ENCODE peak calls at places on chromosomes 7 and 10, in ten cellular contexts. F is RCC 7860; G is SW480; A is NCI-H1092 treated with DMSO at 0.1 percent for 48 hours; E is CD4-positive, alpha-beta memory T cell; B is AG20443; O is right cardiac atrium; J is COR-L47; I is HEK293T; C is nephron progenitor cell. T is an unnamed sample.

GRCh38 chr7:32658034-32658944 is 163.0 kb downstream of the AVL9 start:
- DNase-seq in A (no peak), C (no peak), F (peak), G (peak), B (peak), E (no peak), O (peak), I (no peak), J (no peak), T (no peak)

GRCh38 chr10:118471863-118472262 is 123.6 kb downstream of the PRLHR start:
- DNase-seq in C (no peak), E (no peak), F (peak), J (no peak), B (peak), O (no peak), I (no peak), A (no peak), G (no peak), T (no peak)

GRCh38 chr10:109895095-109895818 is 28.1 kb downstream of the XPNPEP1 start:
- DNase-seq in J (no peak), I (no peak), B (peak), G (no peak), E (no peak), A (no peak), O (peak), C (no peak), F (no peak), T (peak)

GRCh38 chr7:128876586-128876977 is 13.9 kb downstream of the ATP6V1F start:
- DNase-seq in G (no peak), E (no peak), O (peak), A (no peak), C (no peak), B (no peak), F (no peak), I (no peak), J (no peak), T (peak)

GRCh38 chr10:116030576-116030975 is 242.4 kb downstream of the GFRA1 start:
- DNase-seq in I (no peak), A (no peak), O (no peak), G (no peak), F (no peak), J (no peak), C (no peak), E (no peak), B (no peak), T (no peak)

GRCh38 chr10:86594535-86594934 is 59.8 kb upstream of the OPN4 start:
- DNase-seq in G (peak), C (no peak), O (no peak), F (peak), E (no peak), J (no peak), B (no peak), A (no peak), I (no peak), T (no peak)

GRCh38 chr7:151017953-151018420 is 6.3 kb downstream of the ATG9B start:
- DNase-seq in C (peak), B (peak), I (peak), O (peak), F (no peak), E (peak), A (peak), G (no peak), J (peak), T (peak)

GRCh38 chr10:34565934-34566333 is 249.2 kb downstream of the PARD3 start:
- DNase-seq in A (no peak), J (no peak), F (no peak), C (no peak), E (no peak), G (no peak), I (no peak), O (no peak), B (peak), T (no peak)

GRCh38 chr10:101693701-101694055 is 1.3 kb downstream of the FBXW4 start:
- DNase-seq in J (no peak), C (no peak), G (peak), B (peak), A (peak), I (peak), E (no peak), O (no peak), F (peak), T (no peak)

GRCh38 chr10:31419394-31420063 is 100.5 kb downstream of the ZEB1 start:
- DNase-seq in I (no peak), E (no peak), A (no peak), G (no peak), F (peak), B (peak), C (no peak), J (no peak), O (peak), T (no peak)

GRCh38 chr7:17625038-17625437 is 315.3 kb downstream of the SNX13 start:
- DNase-seq in B (peak), E (no peak), A (no peak), I (no peak), F (peak), G (no peak), C (no peak), J (no peak), O (no peak), T (no peak)

GRCh38 chr7:75962607-75963382 is 31.6 kb downstream of the TMEM120A start:
- DNase-seq in E (no peak), B (peak), I (no peak), J (no peak), A (no peak), G (no peak), F (peak), C (no peak), O (peak), T (peak)

GRCh38 chr10:112834661-112835060 is 115.4 kb upstream of the TCF7L2 start:
- DNase-seq in A (peak), J (no peak), G (no peak), B (no peak), C (no peak), F (no peak), O (no peak), E (no peak), I (no peak), T (no peak)

GRCh38 chr7:110157631-110158362 is 933.1 kb upstream of the LRRN3 start:
- DNase-seq in B (no peak), G (no peak), I (no peak), F (no peak), O (no peak), J (no peak), E (no peak), C (no peak), A (no peak), T (no peak)

GRCh38 chr10:48981310-48981907 is 41.8 kb upstream of the LRRC18 start:
- DNase-seq in B (peak), G (peak), I (peak), F (peak), J (no peak), C (peak), E (no peak), O (peak), A (peak), T (peak)

GRCh38 chr10:61791216-61791615 is 110.3 kb upstream of the ARID5B start:
- DNase-seq in B (peak), I (no peak), J (no peak), E (no peak), C (no peak), F (no peak), A (no peak), G (no peak), O (no peak), T (no peak)

GRCh38 chr7:47559306-47560220 is 22.3 kb downstream of the TNS3 start:
- DNase-seq in A (no peak), E (no peak), F (no peak), G (no peak), I (no peak), O (no peak), C (no peak), J (no peak), B (no peak), T (no peak)

GRCh38 chr10:113820507-113820906 is 33.4 kb downstream of the DCLRE1A start:
- DNase-seq in C (peak), J (no peak), B (no peak), G (no peak), O (no peak), F (no peak), E (no peak), A (no peak), I (peak), T (no peak)

GRCh38 chr7:132666076-132666775 is 90.0 kb upstream of the PLXNA4 start:
- DNase-seq in G (no peak), O (no peak), I (no peak), A (no peak), F (peak), C (no peak), J (no peak), E (no peak), B (peak), T (no peak)

GRCh38 chr7:32154797-32155196 is 84.6 kb upstream of the PDE1C start:
- DNase-seq in I (no peak), C (no peak), G (no peak), F (peak), A (no peak), J (no peak), O (peak), B (peak), E (no peak), T (peak)

GRCh38 chr7:144723311-144723710 is 112.5 kb downstream of the TPK1 start:
- DNase-seq in G (no peak), I (no peak), B (no peak), O (no peak), A (no peak), F (no peak), C (no peak), E (no peak), J (no peak), T (no peak)

GRCh38 chr7:13802651-13803050 is 186.8 kb downstream of the ETV1 start:
- DNase-seq in G (no peak), F (no peak), I (no peak), O (no peak), E (no peak), C (no peak), A (no peak), B (no peak), J (no peak), T (no peak)

GRCh38 chr10:69901623-69902505 is 100.2 kb downstream of the COL13A1 start:
- DNase-seq in J (no peak), F (peak), C (peak), E (no peak), G (peak), I (peak), B (peak), A (peak), O (peak), T (peak)

GRCh38 chr7:137351941-137352340 is 8.4 kb upstream of the PTN start:
- DNase-seq in B (no peak), J (no peak), A (peak), I (no peak), G (no peak), E (no peak), F (no peak), C (no peak), O (no peak), T (no peak)

GRCh38 chr10:34994565-34995142 is 95.5 kb downstream of the CUL2 start:
- DNase-seq in J (no peak), O (no peak), G (peak), C (peak), B (peak), F (peak), A (peak), I (peak), E (peak), T (no peak)

GRCh38 chr10:59047180-59047579 is 129.3 kb upstream of the PHYHIPL start:
- DNase-seq in A (peak), C (no peak), O (no peak), F (no peak), J (peak), E (no peak), B (no peak), I (no peak), G (no peak), T (no peak)

GRCh38 chr10:124093076-124093773 is at the start of gene CHST15:
- DNase-seq in A (no peak), F (peak), B (peak), O (peak), I (peak), G (peak), C (peak), J (no peak), E (no peak), T (peak)

GRCh38 chr7:119802147-119802546 is 470.8 kb upstream of the KCND2 start:
- DNase-seq in F (no peak), I (no peak), O (no peak), B (no peak), J (no peak), C (no peak), A (no peak), G (no peak), E (no peak), T (no peak)

GRCh38 chr10:18607503-18607902 is 43.9 kb downstream of the NSUN6 start:
- DNase-seq in O (peak), C (no peak), G (no peak), A (no peak), J (no peak), F (peak), I (peak), B (peak), E (no peak), T (no peak)

GRCh38 chr10:5453749-5454489 is 41.6 kb downstream of the NET1 start:
- DNase-seq in C (no peak), J (no peak), G (no peak), E (no peak), A (no peak), I (no peak), B (no peak), F (no peak), O (no peak), T (no peak)

GRCh38 chr7:74606101-74606908 is 51.2 kb upstream of the GTF2I start:
- DNase-seq in C (peak), F (peak), A (peak), I (peak), E (no peak), G (peak), J (no peak), O (peak), B (peak), T (peak)

GRCh38 chr7:50475340-50475739 is 25.2 kb upstream of the FIGNL1 start:
- DNase-seq in G (no peak), A (peak), J (peak), B (no peak), I (no peak), F (no peak), C (no peak), O (no peak), E (no peak), T (no peak)

GRCh38 chr10:7861509-7862120 is 43.3 kb downstream of the TAF3 start:
- DNase-seq in I (no peak), A (no peak), F (no peak), C (no peak), O (no peak), B (no peak), E (no peak), J (no peak), G (peak), T (no peak)

GRCh38 chr10:72123616-72124015 is 35.3 kb upstream of the SPOCK2 start:
- DNase-seq in C (no peak), B (no peak), J (no peak), A (no peak), G (no peak), O (no peak), F (no peak), I (no peak), E (no peak), T (no peak)

GRCh38 chr7:2495402-2496309 is 19.5 kb upstream of the GRIFIN start:
- DNase-seq in E (peak), C (peak), O (no peak), J (no peak), A (no peak), B (no peak), F (no peak), I (no peak), G (no peak), T (no peak)

GRCh38 chr7:101174322-101174854 is 5.7 kb downstream of the NAT16 start:
- DNase-seq in G (no peak), A (no peak), I (no peak), F (no peak), B (no peak), C (no peak), O (no peak), J (no peak), E (no peak), T (no peak)

GRCh38 chr7:155755026-155755425 is 57.2 kb downstream of the SHH start:
- DNase-seq in A (no peak), F (no peak), J (no peak), C (no peak), B (no peak), I (no peak), E (no peak), G (no peak), O (no peak), T (no peak)

T was measured in left ventricle myocardium superior.